ENCODE peak calls at places on chromosomes 11 and 22, in five cellular contexts. One of them, this sample, is unnamed.

GRCh38 chr22:21632237-21632895 is at the start of gene CCDC116:
- DNase-seq in CD4-positive, CD25-positive, alpha-beta regulatory T cell: peak
- DNase-seq in NCI-H2171 treated with DMSO at 0.1 percent for 48 hours: no peak
- DNase-seq in CD8-positive, alpha-beta T cell: peak
- DNase-seq in GF-D8: peak
- DNase-seq in this sample: no peak

GRCh38 chr11:63942803-63943202 is 4.0 kb downstream of the NAA40 start:
- DNase-seq in CD4-positive, CD25-positive, alpha-beta regulatory T cell: no peak
- DNase-seq in NCI-H2171 treated with DMSO at 0.1 percent for 48 hours: no peak
- DNase-seq in CD8-positive, alpha-beta T cell: no peak
- DNase-seq in GF-D8: no peak
- DNase-seq in this sample: no peak

GRCh38 chr11:70495351-70496310 is 97.3 kb downstream of the CTTN start:
- DNase-seq in CD4-positive, CD25-positive, alpha-beta regulatory T cell: no peak
- DNase-seq in NCI-H2171 treated with DMSO at 0.1 percent for 48 hours: peak
- DNase-seq in CD8-positive, alpha-beta T cell: no peak
- DNase-seq in GF-D8: no peak
- DNase-seq in this sample: no peak

GRCh38 chr22:50622723-50623327 is 5.1 kb downstream of the ARSA start:
- DNase-seq in CD4-positive, CD25-positive, alpha-beta regulatory T cell: no peak
- DNase-seq in NCI-H2171 treated with DMSO at 0.1 percent for 48 hours: peak
- DNase-seq in CD8-positive, alpha-beta T cell: no peak
- DNase-seq in GF-D8: no peak
- DNase-seq in this sample: no peak

GRCh38 chr11:118531597-118532084 is 649 bp downstream of the TMEM25 start:
- DNase-seq in CD4-positive, CD25-positive, alpha-beta regulatory T cell: no peak
- DNase-seq in NCI-H2171 treated with DMSO at 0.1 percent for 48 hours: no peak
- DNase-seq in CD8-positive, alpha-beta T cell: no peak
- DNase-seq in GF-D8: no peak
- DNase-seq in this sample: no peak

GRCh38 chr22:44664149-44664548 is 37.9 kb upstream of the PRR5 start:
- DNase-seq in CD4-positive, CD25-positive, alpha-beta regulatory T cell: peak
- DNase-seq in NCI-H2171 treated with DMSO at 0.1 percent for 48 hours: no peak
- DNase-seq in CD8-positive, alpha-beta T cell: peak
- DNase-seq in GF-D8: peak
- DNase-seq in this sample: no peak

GRCh38 chr22:31272522-31273446 is 19.5 kb downstream of the PIK3IP1 start:
- DNase-seq in CD4-positive, CD25-positive, alpha-beta regulatory T cell: peak
- DNase-seq in NCI-H2171 treated with DMSO at 0.1 percent for 48 hours: peak
- DNase-seq in CD8-positive, alpha-beta T cell: peak
- DNase-seq in GF-D8: peak
- DNase-seq in this sample: peak

GRCh38 chr11:26741036-26741435 is 19.2 kb upstream of the SLC5A12 start:
- DNase-seq in CD4-positive, CD25-positive, alpha-beta regulatory T cell: no peak
- DNase-seq in NCI-H2171 treated with DMSO at 0.1 percent for 48 hours: no peak
- DNase-seq in CD8-positive, alpha-beta T cell: no peak
- DNase-seq in GF-D8: no peak
- DNase-seq in this sample: no peak

GRCh38 chr11:452203-452744 is 2.2 kb downstream of the PTDSS2 start:
- DNase-seq in CD4-positive, CD25-positive, alpha-beta regulatory T cell: no peak
- DNase-seq in NCI-H2171 treated with DMSO at 0.1 percent for 48 hours: no peak
- DNase-seq in CD8-positive, alpha-beta T cell: no peak
- DNase-seq in GF-D8: no peak
- DNase-seq in this sample: no peak

GRCh38 chr11:62505112-62505783 is 41.4 kb downstream of the AHNAK start:
- DNase-seq in CD4-positive, CD25-positive, alpha-beta regulatory T cell: no peak
- DNase-seq in NCI-H2171 treated with DMSO at 0.1 percent for 48 hours: no peak
- DNase-seq in CD8-positive, alpha-beta T cell: no peak
- DNase-seq in GF-D8: no peak
- DNase-seq in this sample: no peak